ENCODE peak calls at places on chromosomes 12 and 14, in four cellular contexts. Q is OCI-LY7, R is AG04449, D is WTC11. W is an unnamed sample.

GRCh38 chr14:104985675-104986486 is at the start of gene CLBA1:
- DNase-seq in R (no peak), Q (peak; percentile 93), D (peak; percentile 81), W (peak; percentile 75)

GRCh38 chr14:105386581-105387529 is 11.5 kb upstream of the TEX22 start:
- DNase-seq in R (no peak), D (no peak), Q (no peak), W (no peak)

GRCh38 chr12:56683-57346 is 9.8 kb upstream of the IQSEC3 start:
- DNase-seq in Q (no peak), R (no peak), D (peak; percentile 15), W (no peak)

GRCh38 chr14:74663884-74664283 is 49.0 kb downstream of the AREL1 start:
- DNase-seq in Q (no peak), D (no peak), R (no peak), W (no peak)

GRCh38 chr12:116053479-116054195 is 223.9 kb downstream of the MED13L start:
- DNase-seq in Q (no peak), D (no peak), R (no peak), W (peak; percentile 90)

GRCh38 chr14:104114421-104115130 is 23.8 kb upstream of the KIF26A start:
- DNase-seq in Q (no peak), D (no peak), R (no peak), W (no peak)

GRCh38 chr14:89391123-89391522 is 25.9 kb downstream of the FOXN3 start:
- DNase-seq in D (no peak), Q (no peak), R (no peak), W (no peak)

GRCh38 chr12:59651230-59651920 is 55.5 kb downstream of the SLC16A7 start:
- DNase-seq in Q (no peak), R (no peak), D (no peak), W (no peak)

GRCh38 chr14:43161477-43161876 is 1345.6 kb downstream of the FSCB start:
- DNase-seq in R (no peak), D (no peak), Q (no peak), W (no peak)

GRCh38 chr12:120709976-120710804 is at the start of gene UNC119B:
- DNase-seq in D (peak; percentile 72), R (no peak), Q (peak; percentile 72), W (no peak)

GRCh38 chr14:68509188-68509953 is 283.5 kb downstream of the ZFP36L1 start:
- DNase-seq in R (no peak), Q (no peak), D (no peak), W (no peak)

GRCh38 chr14:59768855-59769254 is 101.7 kb downstream of the RTN1 start:
- DNase-seq in Q (no peak), D (no peak), R (no peak), W (no peak)

GRCh38 chr12:31300783-31301182 is 25.2 kb downstream of the SINHCAF start:
- DNase-seq in R (no peak), D (no peak), Q (no peak), W (no peak)

GRCh38 chr12:47184813-47185212 is 105.1 kb upstream of the AMIGO2 start:
- DNase-seq in D (no peak), R (no peak), Q (no peak), W (no peak)

GRCh38 chr12:119307747-119308146 is 26.8 kb upstream of the CCDC60 start:
- DNase-seq in Q (no peak), D (no peak), R (no peak), W (no peak)

GRCh38 chr12:59973515-59973914 is 377.7 kb downstream of the SLC16A7 start:
- DNase-seq in D (no peak), R (peak; percentile 58), Q (no peak), W (peak; percentile 35)

GRCh38 chr12:81896771-81897170 is 137.6 kb upstream of the PPFIA2 start:
- DNase-seq in D (peak; percentile 20), Q (peak; percentile 5), R (no peak), W (no peak)

GRCh38 chr12:103852498-103852992 is 11.5 kb upstream of the NT5DC3 start:
- DNase-seq in D (no peak), Q (no peak), R (no peak), W (no peak)

GRCh38 chr14:74237441-74237840 is 1.8 kb upstream of the VSX2 start:
- DNase-seq in R (no peak), D (no peak), Q (no peak), W (no peak)

GRCh38 chr14:64745511-64746041 is 41.4 kb downstream of the PLEKHG3 start:
- DNase-seq in D (no peak), R (no peak), Q (no peak), W (no peak)

GRCh38 chr14:90276627-90277367 is 20.4 kb downstream of the PSMC1 start:
- DNase-seq in D (peak; percentile 46), R (no peak), Q (no peak), W (no peak)

GRCh38 chr14:86654558-86655184 is 1124.7 kb downstream of the FLRT2 start:
- DNase-seq in Q (peak; percentile 49), R (no peak), D (peak; percentile 86), W (no peak)

GRCh38 chr14:100448376-100448775 is 125.2 kb downstream of the SLC25A47 start:
- DNase-seq in Q (no peak), D (no peak), R (no peak), W (no peak)

GRCh38 chr14:89576132-89576923 is 159.3 kb upstream of the FOXN3 start:
- DNase-seq in D (peak; percentile 34), R (no peak), Q (no peak), W (no peak)

GRCh38 chr14:69214376-69214775 is 23.1 kb downstream of the EXD2 start:
- DNase-seq in R (no peak), D (no peak), Q (no peak), W (no peak)

GRCh38 chr12:112977641-112978040 is 678 bp upstream of the OAS2 start:
- DNase-seq in D (no peak), Q (no peak), R (no peak), W (no peak)

GRCh38 chr12:112340983-112341840 is 41.0 kb downstream of the HECTD4 start:
- DNase-seq in R (no peak), D (no peak), Q (no peak), W (no peak)

GRCh38 chr14:70013269-70013873 is 134.2 kb downstream of the SMOC1 start:
- DNase-seq in D (peak; percentile 83), Q (peak; percentile 37), R (no peak), W (no peak)

GRCh38 chr14:85414142-85414541 is 115.8 kb upstream of the FLRT2 start:
- DNase-seq in D (no peak), R (no peak), Q (no peak), W (no peak)

GRCh38 chr12:50234347-50234746 is 49.0 kb downstream of the LIMA1 start:
- DNase-seq in Q (no peak), D (no peak), R (no peak), W (no peak)

GRCh38 chr12:51171884-51172514 is 936 bp downstream of the TFCP2 start:
- DNase-seq in Q (peak; percentile 22), R (no peak), D (peak; percentile 26), W (no peak)

GRCh38 chr12:67453181-67453580 is 184.0 kb downstream of the CAND1 start:
- DNase-seq in D (no peak), Q (no peak), R (no peak), W (no peak)
- TF ChIP-seq CTCF in D (no peak), Q (no peak), R (no peak), W (no peak)

GRCh38 chr12:14841761-14842160 is 1.6 kb downstream of the ART4 start:
- DNase-seq in R (no peak), D (no peak), Q (no peak), W (no peak)

GRCh38 chr12:14842315-14842714 is 1.0 kb downstream of the ART4 start:
- DNase-seq in D (no peak), R (no peak), Q (no peak), W (no peak)

GRCh38 chr12:14839262-14839661 is 4.1 kb downstream of the ART4 start:
- DNase-seq in R (no peak), Q (no peak), D (no peak), W (no peak)

GRCh38 chr12:14843425-14843887 is at the start of gene ART4:
- DNase-seq in R (no peak), Q (no peak), D (no peak), W (no peak)

DNA sequence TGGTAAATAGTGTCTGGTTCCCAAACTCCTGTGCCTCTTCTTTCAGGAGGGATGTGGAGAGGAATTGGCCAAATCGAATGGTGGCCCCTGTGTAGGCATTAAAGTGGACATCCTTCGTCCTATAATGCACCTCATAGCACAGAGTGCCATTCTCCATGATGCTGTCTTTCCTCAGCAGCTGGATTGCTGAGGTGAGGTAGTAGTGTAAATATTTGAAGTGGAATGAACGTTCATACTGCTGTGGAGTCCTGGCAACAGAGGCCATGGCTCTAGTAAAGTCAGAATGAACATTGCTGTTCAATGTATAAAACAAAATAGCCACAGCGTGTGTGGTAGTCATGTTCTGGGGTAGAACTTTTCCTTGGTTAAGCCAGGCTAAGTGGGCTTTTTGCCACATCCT is 2.7 kb downstream of the ART4 start:
- DNase-seq in D (no peak), Q (no peak), R (no peak), W (no peak)
- TF ChIP-seq CTCF in D (no peak), Q (no peak), R (no peak), W (no peak)

GRCh38 chr12:42981379-42981778 is 391.8 kb upstream of the PRICKLE1 start:
- DNase-seq in D (no peak), Q (no peak), R (no peak), W (no peak)

GRCh38 chr12:42985506-42985905 is 396.0 kb upstream of the PRICKLE1 start:
- DNase-seq in D (peak; percentile 40), R (no peak), Q (no peak), W (no peak)

GRCh38 chr12:42979746-42980145 is 390.2 kb upstream of the PRICKLE1 start:
- DNase-seq in R (no peak), D (no peak), Q (no peak), W (no peak)

GRCh38 chr12:42978718-42979117 is 389.2 kb upstream of the PRICKLE1 start:
- DNase-seq in D (no peak), Q (no peak), R (no peak), W (no peak)

GRCh38 chr12:42982828-42983227 is 393.3 kb upstream of the PRICKLE1 start:
- DNase-seq in R (no peak), Q (no peak), D (no peak), W (no peak)
- TF ChIP-seq CTCF in R (no peak), Q (no peak), D (no peak), W (no peak)

GRCh38 chr14:22870811-22871199 is 735 bp upstream of the LRP10 start:
- DNase-seq in R (no peak), D (no peak), Q (no peak), W (no peak)

GRCh38 chr14:22871200-22871961 is at the start of gene LRP10:
- DNase-seq in Q (peak; percentile 97), R (no peak), D (peak; percentile 97), W (peak; percentile 70)

GRCh38 chr14:22875003-22875747 is 3.6 kb downstream of the LRP10 start:
- DNase-seq in R (no peak), Q (no peak), D (no peak), W (no peak)

GRCh38 chr14:22871962-22872832 is 657 bp downstream of the LRP10 start:
- DNase-seq in Q (peak; percentile 80), D (peak; percentile 94), R (no peak), W (peak; percentile 64)

DNA sequence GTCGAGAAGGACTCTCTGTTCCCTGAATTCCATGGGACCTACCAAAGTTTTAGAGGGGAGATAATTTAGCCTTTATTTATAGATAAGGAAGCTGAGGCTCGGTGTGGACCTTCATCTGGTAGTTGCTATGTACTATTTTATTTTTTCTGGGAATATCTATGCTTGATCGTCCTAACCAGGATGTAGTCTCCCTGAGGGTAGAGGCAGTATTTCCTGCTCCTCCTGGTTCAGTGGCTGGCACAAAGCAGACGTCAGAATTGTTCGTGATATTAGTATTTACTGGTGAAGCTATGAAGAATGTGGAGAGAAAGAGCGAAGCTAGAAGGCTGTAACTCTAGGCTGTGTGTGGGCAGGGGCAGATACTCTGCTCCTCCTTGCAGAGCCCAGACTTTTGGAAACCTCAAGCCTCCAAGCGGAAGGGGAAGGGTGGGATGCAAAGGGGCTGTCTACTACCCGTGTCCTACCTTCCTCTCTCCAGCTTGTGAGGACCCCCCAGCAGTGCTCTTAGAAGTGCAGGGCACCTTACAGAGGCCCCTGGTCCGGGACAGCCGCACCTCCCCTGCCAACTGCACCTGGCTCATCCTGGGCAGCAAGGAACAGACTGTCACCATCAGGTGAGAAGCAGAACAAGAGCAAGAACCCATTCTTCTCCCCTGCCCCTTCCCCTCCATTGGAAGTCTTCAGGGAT is 1.4 kb downstream of the LRP10 start:
- DNase-seq in Q (no peak), D (no peak), R (no peak), W (no peak)
- TF ChIP-seq CTCF in Q (peak; percentile 63), D (no peak), R (no peak), W (no peak)